ENCODE peak calls at places on chromosomes 7 and 10, in six cellular contexts. K is A549, S is endothelial cell of umbilical vein, B is HepG2, T is NB4, J is GM12878. X is an unnamed sample.

GRCh38 chr7:16066805-16067459 is 354.4 kb downstream of the CRPPA start:
- DNase-seq in S (peak; percentile 50), J (no peak), K (no peak), T (no peak), B (no peak), X (no peak)

GRCh38 chr7:25857376-25858067 is 294.5 kb upstream of the NFE2L3 start:
- DNase-seq in B (no peak), S (no peak), K (peak; percentile 35), T (peak; percentile 96), J (no peak), X (peak; percentile 15)

GRCh38 chr7:156127166-156128134 is 315.2 kb upstream of the SHH start:
- DNase-seq in J (no peak), S (no peak), T (no peak), K (no peak), B (no peak), X (no peak)

GRCh38 chr10:25388188-25388861 is 213.5 kb downstream of the GPR158 start:
- DNase-seq in S (no peak), K (no peak), J (no peak), T (no peak), B (no peak), X (no peak)

GRCh38 chr10:36269222-36269621 is 627.1 kb upstream of the FZD8 start:
- DNase-seq in B (no peak), K (no peak), T (no peak), J (no peak), S (no peak), X (no peak)

GRCh38 chr10:14774797-14775196 is at the start of gene FAM107B:
- DNase-seq in B (no peak), T (no peak), J (no peak), S (no peak), K (no peak), X (no peak)

GRCh38 chr7:106792233-106792926 is 72.7 kb upstream of the PIK3CG start:
- DNase-seq in K (no peak), S (no peak), B (no peak), T (no peak), J (no peak), X (no peak)

GRCh38 chr10:11113156-11113555 is 95.5 kb downstream of the CELF2 start:
- DNase-seq in J (peak; percentile 20), T (peak; percentile 25), S (no peak), B (no peak), K (no peak), X (peak; percentile 10)

GRCh38 chr7:122520961-122521555 is 177.9 kb downstream of the RNF133 start:
- DNase-seq in K (no peak), J (no peak), B (no peak), T (no peak), S (no peak), X (no peak)

GRCh38 chr10:109025187-109025586 is 898.1 kb downstream of the XPNPEP1 start:
- DNase-seq in J (no peak), B (no peak), S (no peak), K (no peak), T (no peak), X (no peak)

GRCh38 chr7:23268746-23269145 is 22.2 kb downstream of the GPNMB start:
- DNase-seq in B (peak; percentile 30), K (no peak), J (no peak), T (no peak), S (no peak), X (peak; percentile 44)

GRCh38 chr7:145893925-145894535 is 222.6 kb upstream of the CNTNAP2 start:
- DNase-seq in S (no peak), K (no peak), T (no peak), B (no peak), J (no peak), X (peak; percentile 21)

GRCh38 chr10:77038412-77038806 is 599.2 kb downstream of the KCNMA1 start:
- DNase-seq in S (no peak), T (no peak), K (no peak), B (no peak), J (no peak), X (no peak)

GRCh38 chr7:10121641-10122040 is 852.0 kb upstream of the PHF14 start:
- DNase-seq in K (no peak), B (no peak), S (peak; percentile 63), J (no peak), T (no peak), X (no peak)

GRCh38 chr7:50641442-50642405 is 76.5 kb upstream of the DDC start:
- DNase-seq in K (no peak), B (peak; percentile 18), J (no peak), T (peak; percentile 34), S (no peak), X (no peak)

GRCh38 chr7:21960922-21961321 is 15.2 kb upstream of the CDCA7L start:
- DNase-seq in B (no peak), T (no peak), K (no peak), J (no peak), S (peak; percentile 80), X (no peak)
- TF ChIP-seq MYC in B (no peak), T (no peak), K (no peak), J (no peak), S (no peak), X (no peak)

GRCh38 chr10:110773693-110774068 is 98.0 kb upstream of the PDCD4 start:
- DNase-seq in K (no peak), J (no peak), T (no peak), S (no peak), B (no peak), X (peak; percentile 55)

GRCh38 chr10:110774069-110775021 is 97.4 kb upstream of the PDCD4 start:
- DNase-seq in B (peak; percentile 55), S (peak; percentile 62), K (peak; percentile 71), T (peak; percentile 19), J (peak; percentile 99), X (peak; percentile 78)

GRCh38 chr10:110777017-110777416 is 94.7 kb upstream of the PDCD4 start:
- DNase-seq in B (no peak), K (no peak), T (no peak), J (no peak), S (no peak), X (no peak)

GRCh38 chr10:110775406-110775805 is 96.3 kb upstream of the PDCD4 start:
- DNase-seq in S (no peak), J (no peak), T (no peak), B (no peak), K (no peak), X (no peak)

GRCh38 chr10:110775022-110775379 is 96.7 kb upstream of the PDCD4 start:
- DNase-seq in K (peak; percentile 28), J (no peak), S (no peak), B (peak; percentile 48), T (no peak), X (no peak)
- TF ChIP-seq MYC in K (no peak), J (no peak), S (no peak), B (no peak), T (no peak), X (no peak)

DNA sequence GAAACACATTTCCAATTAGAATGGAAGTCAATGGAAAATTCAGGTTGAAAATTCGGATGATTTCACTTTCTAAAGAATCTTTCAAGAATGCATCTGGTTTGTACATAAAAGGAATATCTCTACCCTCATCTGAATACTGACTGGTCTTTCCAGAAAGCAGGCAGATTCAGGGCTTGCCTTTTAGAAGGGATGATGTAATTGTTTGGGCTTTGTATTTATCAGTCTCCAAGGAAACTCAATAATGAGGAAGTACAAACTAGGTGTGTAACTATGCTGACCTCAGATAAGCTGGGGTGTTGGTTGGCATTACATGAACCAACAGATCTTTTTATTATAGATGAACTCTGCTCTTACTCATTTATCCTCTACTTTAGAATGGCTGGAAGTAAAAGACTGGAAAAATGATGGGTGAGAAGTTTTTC is 24.1 kb downstream of the PDLIM1 start:
- DNase-seq in T (peak; percentile 52), K (peak; percentile 89), J (no peak), B (peak; percentile 76), S (peak; percentile 91), X (peak; percentile 64)
- TF ChIP-seq MYC in T (no peak), K (no peak), J (no peak), B (no peak), S (no peak), X (no peak)

GRCh38 chr10:18222870-18223269 is 82.6 kb downstream of the CACNB2 start:
- DNase-seq in T (no peak), J (no peak), S (no peak), B (no peak), K (no peak), X (no peak)
- TF ChIP-seq MYC in T (no peak), J (no peak), S (no peak), B (no peak), K (no peak), X (no peak)

GRCh38 chr7:131015131-131015954 is 281.3 kb upstream of the KLF14 start:
- DNase-seq in B (peak; percentile 27), J (no peak), T (no peak), S (peak; percentile 17), K (no peak), X (no peak)
- TF ChIP-seq MYC in B (no peak), J (no peak), T (no peak), S (no peak), K (no peak), X (no peak)

DNA sequence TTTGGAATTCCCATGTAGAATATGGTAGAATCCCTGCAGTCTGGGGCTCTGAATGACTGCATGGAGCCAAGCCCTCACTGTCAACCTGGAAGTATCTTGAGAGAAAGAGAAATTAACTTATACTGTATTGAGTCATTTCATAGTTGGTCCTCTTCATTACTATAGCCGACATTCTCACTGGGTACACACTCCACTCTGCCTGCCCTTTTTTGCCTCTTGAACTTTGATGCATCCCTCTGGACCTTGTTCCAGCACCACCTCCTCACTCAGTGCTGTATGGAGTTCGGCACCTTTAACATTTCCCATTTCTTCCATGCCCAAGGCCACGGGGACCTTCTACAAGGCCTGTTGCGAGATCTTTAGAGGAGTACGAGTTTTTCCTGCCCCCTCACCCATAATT is 4.6 kb upstream of the ARHGAP22 start:
- DNase-seq in S (no peak), J (no peak), T (no peak), K (no peak), B (no peak), X (no peak)
- TF ChIP-seq MYC in S (no peak), J (no peak), T (no peak), K (no peak), B (no peak), X (no peak)

GRCh38 chr7:3673524-3673923 is 372.5 kb downstream of the SDK1 start:
- DNase-seq in T (peak; percentile 50), J (no peak), B (peak; percentile 23), K (no peak), S (peak; percentile 25), X (peak; percentile 36)
- TF ChIP-seq MYC in T (no peak), J (no peak), B (no peak), K (no peak), S (no peak), X (no peak)

GRCh38 chr10:98790817-98791216 is 344.1 kb upstream of the HPS1 start:
- DNase-seq in J (no peak), B (no peak), K (peak; percentile 7), T (peak; percentile 34), S (no peak), X (no peak)
- TF ChIP-seq MYC in J (no peak), B (no peak), K (no peak), T (no peak), S (no peak), X (no peak)

X was measured in K562.